ENCODE peak calls at places on chromosomes 3 and 15, in four cellular contexts. W, Y, Z and G are unnamed samples.
A peak's percentile ranks its signal among the peaks of the same experiment; 100 is the strongest.

GRCh38 chr15:87619161-87619960 is 637.2 kb downstream of the NTRK3 start:
- DNase-seq in W (peak; percentile 85), Y (no peak), Z (no peak), G (no peak)

GRCh38 chr3:151226088-151226563 is 23.1 kb upstream of the GPR171 start:
- DNase-seq in W (peak; percentile 84), Y (peak; percentile 78), Z (no peak), G (no peak)

GRCh38 chr3:4744405-4745239 is 234.6 kb upstream of the BHLHE40 start:
- DNase-seq in W (peak; percentile 92), Y (no peak), Z (no peak), G (no peak)

GRCh38 chr15:49815937-49816336 is 195.1 kb downstream of the DTWD1 start:
- DNase-seq in W (peak; percentile 94), Y (no peak), Z (no peak), G (no peak)

GRCh38 chr15:62135532-62136134 is 29.5 kb downstream of the C2CD4B start:
- DNase-seq in W (peak; percentile 72), Y (no peak), Z (no peak), G (no peak)

GRCh38 chr3:14787630-14788029 is 31.1 kb upstream of the FGD5 start:
- DNase-seq in W (no peak), Y (no peak), Z (no peak), G (peak; percentile 31)

GRCh38 chr3:105767776-105768175 is 101.0 kb downstream of the CBLB start:
- DNase-seq in W (no peak), Y (no peak), Z (no peak), G (no peak)

GRCh38 chr15:29045717-29046116 is 159.9 kb downstream of the APBA2 start:
- DNase-seq in W (peak; percentile 76), Y (no peak), Z (no peak), G (no peak)

GRCh38 chr3:161854232-161854771 is 357.7 kb downstream of the OTOL1 start:
- DNase-seq in W (peak; percentile 77), Y (peak; percentile 93), Z (peak; percentile 25), G (no peak)

GRCh38 chr3:54222318-54222717 is 100.0 kb downstream of the CACNA2D3 start:
- DNase-seq in W (no peak), Y (no peak), Z (no peak), G (no peak)

GRCh38 chr3:181694805-181695660 is 16.7 kb upstream of the SOX2 start:
- DNase-seq in W (no peak), Y (no peak), Z (no peak), G (no peak)

GRCh38 chr15:76101655-76102054 is 41.9 kb downstream of the TMEM266 start:
- DNase-seq in W (no peak), Y (no peak), Z (no peak), G (no peak)

GRCh38 chr3:60291115-60291514 is 960.1 kb downstream of the FHIT start:
- DNase-seq in W (no peak), Y (no peak), Z (no peak), G (no peak)